ENCODE peak calls at places on chromosome 12, in nine cellular contexts. One of them, this sample, is unnamed.

GRCh38 chr12:11650697-11651281 is 1.3 kb downstream of the ETV6 start:
- DNase-seq in HTR-8/SVneo: no peak
- DNase-seq in activated naive CD4-positive, alpha-beta T cell: no peak
- DNase-seq in GM10248: no peak
- DNase-seq in NB4: peak; percentile 78
- DNase-seq in endothelial cell: no peak
- DNase-seq in NCI-H446 treated with DMSO at 0.1 percent for 48 hours: no peak
- DNase-seq in NCI-H510A: no peak
- DNase-seq in AG20443: no peak
- DNase-seq in this sample: no peak

GRCh38 chr12:1978078-1978477 is 26.2 kb downstream of the DCP1B start:
- DNase-seq in HTR-8/SVneo: no peak
- DNase-seq in activated naive CD4-positive, alpha-beta T cell: no peak
- DNase-seq in GM10248: no peak
- DNase-seq in NB4: peak; percentile 12
- DNase-seq in endothelial cell: no peak
- DNase-seq in NCI-H446 treated with DMSO at 0.1 percent for 48 hours: no peak
- DNase-seq in NCI-H510A: no peak
- DNase-seq in AG20443: no peak
- DNase-seq in this sample: no peak

GRCh38 chr12:1572731-1573130 is 21.6 kb downstream of the FBXL14 start:
- DNase-seq in HTR-8/SVneo: no peak
- DNase-seq in activated naive CD4-positive, alpha-beta T cell: no peak
- DNase-seq in GM10248: no peak
- DNase-seq in NB4: no peak
- DNase-seq in endothelial cell: no peak
- DNase-seq in NCI-H446 treated with DMSO at 0.1 percent for 48 hours: no peak
- DNase-seq in NCI-H510A: no peak
- DNase-seq in AG20443: no peak
- DNase-seq in this sample: no peak

GRCh38 chr12:116434155-116435065 is 124.8 kb upstream of the MAP1LC3B2 start:
- DNase-seq in HTR-8/SVneo: peak; percentile 87
- DNase-seq in activated naive CD4-positive, alpha-beta T cell: no peak
- DNase-seq in GM10248: no peak
- DNase-seq in NB4: peak; percentile 80
- DNase-seq in endothelial cell: peak; percentile 43
- DNase-seq in NCI-H446 treated with DMSO at 0.1 percent for 48 hours: no peak
- DNase-seq in NCI-H510A: no peak
- DNase-seq in AG20443: peak; percentile 92
- DNase-seq in this sample: no peak

GRCh38 chr12:43711348-43711747 is 47.2 kb downstream of the PUS7L start:
- DNase-seq in HTR-8/SVneo: no peak
- DNase-seq in activated naive CD4-positive, alpha-beta T cell: no peak
- DNase-seq in GM10248: no peak
- DNase-seq in NB4: no peak
- DNase-seq in endothelial cell: no peak
- DNase-seq in NCI-H446 treated with DMSO at 0.1 percent for 48 hours: no peak
- DNase-seq in NCI-H510A: no peak
- DNase-seq in AG20443: no peak
- DNase-seq in this sample: no peak

GRCh38 chr12:20044836-20045235 is 323.5 kb upstream of the PDE3A start:
- DNase-seq in HTR-8/SVneo: no peak
- DNase-seq in activated naive CD4-positive, alpha-beta T cell: no peak
- DNase-seq in GM10248: no peak
- DNase-seq in NB4: no peak
- DNase-seq in endothelial cell: no peak
- DNase-seq in NCI-H446 treated with DMSO at 0.1 percent for 48 hours: peak; percentile 59
- DNase-seq in NCI-H510A: no peak
- DNase-seq in AG20443: peak; percentile 47
- DNase-seq in this sample: no peak

GRCh38 chr12:30794591-30795409 is 40.0 kb upstream of the CAPRIN2 start:
- DNase-seq in HTR-8/SVneo: peak; percentile 86
- DNase-seq in activated naive CD4-positive, alpha-beta T cell: no peak
- DNase-seq in GM10248: no peak
- DNase-seq in NB4: peak; percentile 95
- DNase-seq in endothelial cell: no peak
- DNase-seq in NCI-H446 treated with DMSO at 0.1 percent for 48 hours: no peak
- DNase-seq in NCI-H510A: no peak
- DNase-seq in AG20443: peak; percentile 74
- DNase-seq in this sample: no peak

GRCh38 chr12:94873368-94874085 is 130.0 kb downstream of the NDUFA12 start:
- DNase-seq in HTR-8/SVneo: peak; percentile 22
- DNase-seq in activated naive CD4-positive, alpha-beta T cell: no peak
- DNase-seq in GM10248: peak; percentile 89
- DNase-seq in NB4: peak; percentile 65
- DNase-seq in endothelial cell: peak; percentile 34
- DNase-seq in NCI-H446 treated with DMSO at 0.1 percent for 48 hours: no peak
- DNase-seq in NCI-H510A: no peak
- DNase-seq in AG20443: peak; percentile 67
- DNase-seq in this sample: no peak

GRCh38 chr12:108459106-108459505 is 56.0 kb upstream of the FICD start:
- DNase-seq in HTR-8/SVneo: no peak
- DNase-seq in activated naive CD4-positive, alpha-beta T cell: no peak
- DNase-seq in GM10248: no peak
- DNase-seq in NB4: no peak
- DNase-seq in endothelial cell: no peak
- DNase-seq in NCI-H446 treated with DMSO at 0.1 percent for 48 hours: no peak
- DNase-seq in NCI-H510A: no peak
- DNase-seq in AG20443: no peak
- DNase-seq in this sample: no peak

GRCh38 chr12:109822951-109823411 is 10.2 kb downstream of the TRPV4 start:
- DNase-seq in HTR-8/SVneo: no peak
- DNase-seq in activated naive CD4-positive, alpha-beta T cell: no peak
- DNase-seq in GM10248: no peak
- DNase-seq in NB4: no peak
- DNase-seq in endothelial cell: no peak
- DNase-seq in NCI-H446 treated with DMSO at 0.1 percent for 48 hours: peak; percentile 88
- DNase-seq in NCI-H510A: no peak
- DNase-seq in AG20443: peak; percentile 32
- DNase-seq in this sample: no peak

This sample was measured in activated naive CD8-positive, alpha-beta T cell treated with anti-CD3 and anti-CD28 coated beads, Interleukin-2, amount 50 U/mL, for 16 hours.